ENCODE peak calls at places on chromosomes 13 and 19, in four cellular contexts. S is cardiac muscle cell, U is IMR-90, W is tibial nerve. V is an unnamed sample. For H3K4me1, the result is how much of the 10 kb centered on the place peaks cover.

GRCh38 chr13:60617863-60618733 is 221.1 kb downstream of the TDRD3 start:
- DNase-seq in W (no peak), S (peak), U (peak), V (no peak)

GRCh38 chr13:107867701-107868661 is 347.4 kb downstream of the LIG4 start:
- DNase-seq in U (peak), S (peak), W (no peak), V (no peak)

GRCh38 chr19:17807731-17808316 is 12.9 kb downstream of the B3GNT3 start:
- DNase-seq in U (no peak), S (no peak), W (no peak), V (no peak)

GRCh38 chr13:19984430-19985218 is 26.1 kb downstream of the ZMYM2 start:
- DNase-seq in U (peak), W (no peak), S (peak), V (peak)

GRCh38 chr13:26425439-26426358 is 131.8 kb upstream of the WASF3 start:
- DNase-seq in U (peak), W (no peak), S (no peak), V (no peak)

GRCh38 chr13:44951184-44951583 is 38.1 kb downstream of the NUFIP1 start:
- DNase-seq in U (peak), W (no peak), S (no peak), V (no peak)

GRCh38 chr19:42553292-42554045 is 25.2 kb upstream of the CEACAM1 start:
- DNase-seq in S (peak), W (no peak), U (peak), V (peak)

GRCh38 chr13:44719857-44720671 is 143.9 kb upstream of the TSC22D1 start:
- DNase-seq in S (peak), W (no peak), U (peak), V (no peak)

GRCh38 chr19:55603581-55604292 is 1.7 kb upstream of the ZNF865 start:
- DNase-seq in S (no peak), W (no peak), U (no peak), V (no peak)

GRCh38 chr19:55086730-55087541 is 11.3 kb downstream of the EPS8L1 start:
- DNase-seq in W (peak), U (peak), S (peak), V (peak)

GRCh38 chr19:14337510-14337909 is 43.7 kb upstream of the ADGRE5 start:
- DNase-seq in W (no peak), U (no peak), S (peak), V (peak)

GRCh38 chr13:44388427-44388826 is 14.8 kb downstream of the SERP2 start:
- DNase-seq in W (no peak), S (no peak), U (no peak), V (no peak)

GRCh38 chr13:75418186-75418843 is 63.7 kb downstream of the TBC1D4 start:
- DNase-seq in S (no peak), U (no peak), W (no peak), V (no peak)
- H3K4me1 ChIP-seq in S (half or more), U (under half), W (under half), V (under half)

GRCh38 chr19:45074744-45075143 is 1.5 kb downstream of the ZNF296 start:
- DNase-seq in W (no peak), S (no peak), U (no peak), V (no peak)

GRCh38 chr19:45078390-45079062 is 534 bp upstream of the GEMIN7 start:
- DNase-seq in S (no peak), U (no peak), W (no peak), V (no peak)

GRCh38 chr19:45076029-45076850 is at the start of gene ZNF296:
- DNase-seq in S (peak), U (no peak), W (peak), V (peak)

GRCh38 chr19:45076851-45077730 is 813 bp upstream of the ZNF296 start:
- DNase-seq in U (no peak), W (no peak), S (no peak), V (no peak)

DNA sequence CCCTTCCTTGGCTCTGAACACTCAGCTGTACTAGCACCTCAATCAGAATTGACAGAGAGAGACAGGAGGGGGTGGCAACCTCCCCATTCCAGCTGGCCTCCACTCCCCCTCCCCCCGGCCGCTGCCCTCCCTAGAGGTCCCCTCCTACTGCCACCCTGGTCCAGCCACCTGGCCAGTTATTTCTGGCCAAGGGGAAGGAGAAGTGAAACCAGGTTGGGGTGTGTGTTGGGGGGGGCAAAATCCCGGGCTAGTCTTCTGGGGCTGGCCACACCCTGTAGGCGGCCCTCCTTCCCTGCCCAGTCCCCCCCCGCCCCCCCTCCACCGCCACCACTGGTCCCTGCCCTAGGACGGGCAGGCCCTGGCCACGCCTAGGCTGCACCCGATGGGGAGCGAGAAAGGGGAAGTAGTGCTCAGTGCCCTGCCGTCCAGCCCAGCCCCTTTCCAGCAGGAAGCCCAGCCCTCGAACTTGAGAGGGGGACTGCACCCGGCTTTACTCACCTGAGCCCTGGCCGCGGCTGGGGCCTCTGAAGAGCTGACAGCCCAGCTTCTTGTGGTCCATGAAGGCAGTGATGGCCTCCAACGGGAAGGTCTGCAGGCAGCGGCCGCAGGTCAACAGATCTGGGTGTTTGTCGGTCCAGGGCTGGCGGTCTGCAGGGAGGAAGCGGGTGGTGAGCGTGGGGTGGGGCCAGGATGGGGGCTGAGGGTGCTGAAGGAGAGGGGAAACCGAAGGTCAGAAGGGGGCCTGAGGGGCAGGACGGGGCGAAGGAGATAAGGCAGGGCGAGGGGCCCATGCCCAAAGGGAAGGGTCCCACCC is 856 bp downstream of the ZNF296 start:
- DNase-seq in U (no peak), W (no peak), S (peak), V (peak)
- H3K27ac ChIP-seq in U (no peak), W (peak), S (no peak), V (peak)

DNA sequence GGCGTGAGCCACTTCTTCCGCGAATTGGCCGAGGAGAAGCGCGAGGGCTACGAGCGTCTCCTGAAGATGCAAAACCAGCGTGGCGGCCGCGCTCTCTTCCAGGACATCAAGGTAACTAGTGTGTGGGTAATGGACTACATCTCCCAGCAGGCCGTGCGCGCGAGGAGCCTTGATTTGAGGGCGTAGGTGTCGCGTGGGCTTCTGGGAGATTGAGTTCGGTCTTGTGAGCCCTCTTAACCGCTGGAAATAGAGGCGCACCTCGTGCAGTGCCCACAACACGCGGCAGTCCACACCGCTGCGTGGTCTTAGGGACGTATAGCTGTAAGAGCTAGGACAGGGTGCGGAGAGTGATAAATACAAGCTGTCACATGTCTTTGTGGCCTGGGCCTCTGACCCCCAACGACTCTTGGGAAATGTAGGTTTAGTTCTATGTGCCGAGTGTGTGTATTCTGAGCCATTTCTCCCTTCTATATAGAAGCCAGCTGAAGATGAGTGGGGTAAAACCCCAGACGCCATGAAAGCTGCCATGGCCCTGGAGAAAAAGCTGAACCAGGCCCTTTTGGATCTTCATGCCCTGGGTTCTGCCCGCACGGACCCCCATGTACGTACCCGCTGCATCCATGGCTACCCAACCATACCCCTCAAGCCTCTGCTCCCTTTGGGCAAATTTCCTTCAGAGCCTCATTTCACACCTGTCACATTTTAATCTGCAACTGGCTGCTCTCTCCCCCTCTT is 864 bp downstream of the FTL start:
- DNase-seq in U (peak), S (peak), W (peak), V (peak)
- H3K4me1 ChIP-seq in U (under half), S (under half), W (under half), V (under half)

DNA sequence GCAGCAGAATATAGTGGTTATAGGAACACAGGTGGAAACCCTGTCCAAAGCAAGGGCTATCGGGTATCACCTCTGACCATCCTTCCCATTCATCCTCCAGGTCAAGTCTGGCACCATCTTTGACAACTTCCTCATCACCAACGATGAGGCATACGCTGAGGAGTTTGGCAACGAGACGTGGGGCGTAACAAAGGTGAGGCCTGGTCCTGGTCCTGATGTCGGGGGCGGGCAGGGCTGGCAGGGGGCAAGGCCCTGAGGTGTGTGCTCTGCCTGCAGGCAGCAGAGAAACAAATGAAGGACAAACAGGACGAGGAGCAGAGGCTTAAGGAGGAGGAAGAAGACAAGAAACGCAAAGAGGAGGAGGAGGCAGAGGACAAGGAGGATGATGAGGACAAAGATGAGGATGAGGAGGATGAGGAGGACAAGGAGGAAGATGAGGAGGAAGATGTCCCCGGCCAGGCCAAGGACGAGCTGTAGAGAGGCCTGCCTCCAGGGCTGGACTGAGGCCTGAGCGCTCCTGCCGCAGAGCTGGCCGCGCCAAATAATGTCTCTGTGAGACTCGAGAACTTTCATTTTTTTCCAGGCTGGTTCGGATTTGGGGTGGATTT is 2.1 kb upstream of the RAD23A start:
- DNase-seq in W (no peak), S (no peak), U (no peak), V (no peak)
- H3K27ac ChIP-seq in W (peak), S (peak), U (no peak), V (no peak)

DNA sequence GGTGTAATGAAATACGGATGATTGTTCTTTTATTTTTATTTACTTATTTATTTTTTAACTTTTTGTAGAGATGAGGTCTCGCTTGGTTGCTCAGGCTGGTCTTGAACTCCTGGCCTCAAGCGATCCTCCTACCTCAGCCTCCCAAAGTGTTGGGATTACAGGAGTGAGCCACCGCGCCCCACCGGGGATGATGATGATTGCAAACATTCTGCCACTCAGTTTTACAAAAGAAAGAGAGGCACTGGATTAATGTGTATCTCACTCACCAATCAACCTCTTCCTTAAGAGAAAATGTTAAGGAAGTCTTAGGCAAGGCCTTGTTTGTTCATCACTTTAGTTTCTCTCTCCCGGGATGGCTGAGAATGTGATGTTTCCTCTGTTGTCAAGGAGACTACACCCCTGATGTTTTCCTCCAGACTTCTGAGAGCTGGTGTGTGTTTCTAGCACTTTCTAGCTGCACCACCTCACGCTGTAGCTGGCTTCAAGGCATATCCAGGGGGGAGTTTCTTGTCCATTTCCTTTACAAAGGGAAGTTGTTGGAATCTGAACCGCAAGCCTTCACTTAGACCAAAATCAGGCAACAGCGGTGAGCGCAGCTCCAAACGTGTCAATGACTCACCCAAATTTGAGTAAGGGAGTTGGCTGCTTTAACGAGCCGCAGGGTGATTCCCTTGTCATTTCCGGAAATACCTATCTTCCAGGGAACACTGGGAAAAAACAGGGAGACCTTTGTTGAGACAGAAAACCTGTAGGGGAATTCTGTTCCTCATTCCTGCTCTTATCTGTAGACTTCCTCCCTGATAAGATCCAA is 2.3 kb downstream of the LDLR start:
- DNase-seq in U (peak), W (peak), S (peak), V (peak)
- H3K4me1 ChIP-seq in U (under half), W (under half), S (under half), V (under half)

GRCh38 chr19:31911577-31911976 is 433.8 kb upstream of the ZNF507 start:
- DNase-seq in W (no peak), U (no peak), S (no peak), V (no peak)
- H3K27ac ChIP-seq in W (no peak), U (no peak), S (no peak), V (no peak)

GRCh38 chr19:30659638-30660037 is 287.5 kb downstream of the ZNF536 start:
- DNase-seq in W (no peak), S (no peak), U (no peak), V (no peak)

GRCh38 chr19:30664358-30665058 is 292.3 kb downstream of the ZNF536 start:
- DNase-seq in U (peak), S (peak), W (no peak), V (no peak)

GRCh38 chr19:30665449-30665848 is 293.3 kb downstream of the ZNF536 start:
- DNase-seq in W (no peak), S (no peak), U (no peak), V (no peak)

GRCh38 chr19:30666301-30666803 is 294.2 kb downstream of the ZNF536 start:
- DNase-seq in S (peak), W (no peak), U (peak), V (no peak)

GRCh38 chr19:30662211-30662861 is 290.2 kb downstream of the ZNF536 start:
- DNase-seq in W (no peak), S (no peak), U (no peak), V (no peak)
- H3K4me1 ChIP-seq in W (under half), S (under half), U (under half), V (under half)

GRCh38 chr13:113902956-113903355 is 39.1 kb upstream of the GAS6 start:
- DNase-seq in W (no peak), S (no peak), U (no peak), V (no peak)

GRCh38 chr13:113903912-113904311 is 40.0 kb upstream of the GAS6 start:
- DNase-seq in W (no peak), U (no peak), S (no peak), V (no peak)

GRCh38 chr13:113905018-113905417 is 41.1 kb upstream of the GAS6 start:
- DNase-seq in S (no peak), W (no peak), U (no peak), V (no peak)

GRCh38 chr13:113903361-113903760 is 39.5 kb upstream of the GAS6 start:
- DNase-seq in W (no peak), S (no peak), U (peak), V (no peak)

GRCh38 chr13:113904411-113904810 is 40.5 kb upstream of the GAS6 start:
- DNase-seq in W (no peak), S (peak), U (peak), V (no peak)
- H3K27ac ChIP-seq in W (no peak), S (no peak), U (peak), V (no peak)

V was measured in foreskin keratinocyte.